ENCODE peak calls at places on chromosomes 7 and 10, in six cellular contexts. K is psoas muscle, B is cardiac fibroblast, A is lung, J is right lobe of liver, Q is OCI-LY7. Z is an unnamed sample.

GRCh38 chr7:131027287-131027773 is 293.3 kb upstream of the KLF14 start:
- DNase-seq in Q (no peak), A (no peak), J (no peak), K (peak), B (peak), Z (peak)

GRCh38 chr10:3451516-3452185 is 279.1 kb upstream of the PITRM1 start:
- DNase-seq in J (no peak), Q (no peak), B (no peak), K (no peak), A (no peak), Z (no peak)

GRCh38 chr10:122878799-122879338 is 512 bp downstream of the FAM24B start:
- DNase-seq in J (no peak), K (no peak), Q (peak), B (peak), A (no peak), Z (peak)

GRCh38 chr10:113058175-113058961 is 108.3 kb downstream of the TCF7L2 start:
- DNase-seq in A (no peak), Q (no peak), J (no peak), K (no peak), B (peak), Z (peak)

GRCh38 chr7:36182854-36183604 is 30.0 kb downstream of the EEPD1 start:
- DNase-seq in Q (no peak), K (no peak), A (no peak), B (no peak), J (no peak), Z (no peak)

GRCh38 chr7:17963281-17963680 is 23.0 kb upstream of the SNX13 start:
- DNase-seq in J (no peak), Q (no peak), K (no peak), A (no peak), B (peak), Z (peak)

GRCh38 chr7:4996696-4997222 is 37.8 kb upstream of the MMD2 start:
- DNase-seq in Q (no peak), B (no peak), A (no peak), J (no peak), K (no peak), Z (no peak)

GRCh38 chr10:90888387-90888786 is 16.6 kb downstream of the RPP30 start:
- DNase-seq in B (peak), J (no peak), K (no peak), A (no peak), Q (no peak), Z (peak)

GRCh38 chr10:125634606-125635005 is 48.4 kb downstream of the TEX36 start:
- DNase-seq in Q (no peak), B (no peak), A (no peak), K (no peak), J (no peak), Z (no peak)

GRCh38 chr10:21516270-21517131 is 9.0 kb downstream of the SKIDA1 start:
- DNase-seq in B (peak), J (peak), K (peak), A (peak), Q (peak), Z (peak)

GRCh38 chr10:129193148-129193547 is 273.9 kb upstream of the MGMT start:
- DNase-seq in Q (no peak), K (peak), B (no peak), J (no peak), A (no peak), Z (peak)

GRCh38 chr10:42549851-42550250 is 88.5 kb downstream of the ZNF33B start:
- DNase-seq in B (no peak), Q (no peak), K (no peak), A (no peak), J (no peak), Z (no peak)

GRCh38 chr7:91264083-91264923 is at the start of gene FZD1:
- DNase-seq in B (peak), K (peak), Q (peak), A (peak), J (peak), Z (peak)

GRCh38 chr7:41010967-41011366 is 691.9 kb downstream of the INHBA start:
- DNase-seq in K (no peak), A (no peak), B (peak), J (no peak), Q (peak), Z (peak)

GRCh38 chr7:130065500-130066152 is 4.7 kb upstream of the KLHDC10 start:
- DNase-seq in K (no peak), Q (no peak), J (peak), A (no peak), B (no peak), Z (peak)

GRCh38 chr10:88374392-88375145 is 208.5 kb downstream of the RNLS start:
- DNase-seq in K (no peak), B (no peak), J (no peak), Q (no peak), A (no peak), Z (peak)

GRCh38 chr7:130352335-130353074 is 7.9 kb downstream of the CPA5 start:
- DNase-seq in J (no peak), A (no peak), K (no peak), B (peak), Q (no peak), Z (peak)

GRCh38 chr7:36032362-36032818 is 120.7 kb upstream of the EEPD1 start:
- DNase-seq in B (no peak), Q (no peak), J (no peak), A (no peak), K (no peak), Z (no peak)

GRCh38 chr10:60353519-60354258 is 36.0 kb downstream of the ANK3 start:
- DNase-seq in K (no peak), B (peak), J (no peak), Q (no peak), A (no peak), Z (peak)

GRCh38 chr7:47931788-47932425 is 16.4 kb downstream of the PKD1L1 start:
- DNase-seq in B (peak), J (no peak), K (no peak), Q (no peak), A (no peak), Z (peak)

GRCh38 chr7:69609901-69610674 is 11.8 kb downstream of the AUTS2 start:
- DNase-seq in J (no peak), K (no peak), A (no peak), B (no peak), Q (no peak), Z (no peak)

GRCh38 chr10:16686081-16686902 is 130.9 kb downstream of the RSU1 start:
- DNase-seq in K (no peak), J (no peak), B (no peak), A (no peak), Q (no peak), Z (no peak)

GRCh38 chr7:33940503-33940902 is 35.2 kb downstream of the BMPER start:
- DNase-seq in B (peak), A (no peak), Q (no peak), K (no peak), J (no peak), Z (no peak)

GRCh38 chr10:123139521-123140163 is 3.9 kb downstream of the HMX3 start:
- DNase-seq in Q (no peak), B (peak), J (peak), A (no peak), K (no peak), Z (no peak)

GRCh38 chr10:77716943-77717735 is 79.5 kb upstream of the KCNMA1 start:
- DNase-seq in A (no peak), K (no peak), B (no peak), J (no peak), Q (no peak), Z (peak)

GRCh38 chr10:71981024-71981867 is 17.1 kb downstream of the CHST3 start:
- DNase-seq in K (no peak), A (no peak), Q (no peak), J (no peak), B (peak), Z (peak)

GRCh38 chr10:78981257-78981969 is 87.4 kb upstream of the ZMIZ1 start:
- DNase-seq in K (no peak), J (no peak), B (no peak), Q (peak), A (no peak), Z (no peak)

GRCh38 chr7:95394370-95394769 is 1.8 kb downstream of the PON3 start:
- DNase-seq in B (no peak), A (no peak), Q (no peak), K (no peak), J (no peak), Z (no peak)

GRCh38 chr10:132728741-132729140 is 57.2 kb downstream of the NKX6-2 start:
- DNase-seq in K (no peak), A (no peak), B (no peak), J (no peak), Q (no peak), Z (no peak)

GRCh38 chr10:68156373-68157185 is 47.3 kb downstream of the MYPN start:
- DNase-seq in K (no peak), A (peak), B (peak), J (no peak), Q (peak), Z (peak)

GRCh38 chr10:27153325-27153724 is 859 bp downstream of the YME1L1 start:
- DNase-seq in J (no peak), Q (no peak), A (no peak), B (no peak), K (no peak), Z (no peak)

GRCh38 chr10:27153855-27154198 is 357 bp downstream of the YME1L1 start:
- DNase-seq in A (no peak), K (no peak), J (no peak), Q (peak), B (peak), Z (peak)

GRCh38 chr10:27155073-27155754 is at the start of gene MASTL:
- DNase-seq in B (peak), Q (peak), K (peak), A (peak), J (peak), Z (peak)

GRCh38 chr10:27158421-27158820 is 3.3 kb downstream of the MASTL start:
- DNase-seq in K (no peak), J (no peak), B (peak), A (no peak), Q (no peak), Z (peak)

GRCh38 chr10:27157150-27157549 is 2.0 kb downstream of the MASTL start:
- DNase-seq in J (no peak), Q (no peak), B (peak), K (no peak), A (no peak), Z (peak)
- H3K4me3 ChIP-seq in J (no peak), Q (peak), B (no peak), K (no peak), A (no peak), Z (peak)

GRCh38 chr7:31145339-31145738 is 93.2 kb downstream of the ADCYAP1R1 start:
- DNase-seq in B (no peak), K (no peak), J (no peak), Q (no peak), A (no peak), Z (no peak)
- TF ChIP-seq CTCF in B (no peak), K (no peak), J (no peak), Q (no peak), A (no peak), Z (no peak)

GRCh38 chr7:54546081-54546985 is 4.2 kb downstream of the VSTM2A start:
- DNase-seq in Q (no peak), K (no peak), B (no peak), J (no peak), A (no peak), Z (no peak)

GRCh38 chr7:54546986-54547314 is 4.8 kb downstream of the VSTM2A start:
- DNase-seq in Q (no peak), A (no peak), B (no peak), J (no peak), K (no peak), Z (no peak)

GRCh38 chr7:54545241-54545563 is 3.0 kb downstream of the VSTM2A start:
- DNase-seq in Q (no peak), B (no peak), J (no peak), K (no peak), A (no peak), Z (no peak)

GRCh38 chr7:54542920-54543539 is 855 bp downstream of the VSTM2A start:
- DNase-seq in B (peak), K (no peak), J (no peak), A (no peak), Q (no peak), Z (peak)

GRCh38 chr7:54544356-54545240 is 2.4 kb downstream of the VSTM2A start:
- DNase-seq in B (no peak), J (no peak), K (no peak), Q (no peak), A (no peak), Z (no peak)
- H3K4me3 ChIP-seq in B (no peak), J (no peak), K (no peak), Q (no peak), A (no peak), Z (no peak)

GRCh38 chr7:39357648-39358047 is 208.6 kb upstream of the YAE1 start:
- DNase-seq in Q (peak), A (no peak), B (no peak), J (no peak), K (no peak), Z (no peak)
- TF ChIP-seq CTCF in Q (peak), A (no peak), B (peak), J (peak), K (no peak), Z (peak)

GRCh38 chr7:101754432-101755159 is 62.8 kb upstream of the CUX1 start:
- DNase-seq in A (no peak), J (no peak), B (peak), K (no peak), Q (no peak), Z (peak)
- H3K4me3 ChIP-seq in A (peak), J (peak), B (peak), K (peak), Q (peak), Z (peak)

GRCh38 chr7:3722396-3722846 is 421.4 kb downstream of the SDK1 start:
- DNase-seq in K (no peak), A (no peak), B (peak), J (no peak), Q (peak), Z (no peak)
- TF ChIP-seq CTCF in K (no peak), A (no peak), B (peak), J (no peak), Q (peak), Z (no peak)

DNA sequence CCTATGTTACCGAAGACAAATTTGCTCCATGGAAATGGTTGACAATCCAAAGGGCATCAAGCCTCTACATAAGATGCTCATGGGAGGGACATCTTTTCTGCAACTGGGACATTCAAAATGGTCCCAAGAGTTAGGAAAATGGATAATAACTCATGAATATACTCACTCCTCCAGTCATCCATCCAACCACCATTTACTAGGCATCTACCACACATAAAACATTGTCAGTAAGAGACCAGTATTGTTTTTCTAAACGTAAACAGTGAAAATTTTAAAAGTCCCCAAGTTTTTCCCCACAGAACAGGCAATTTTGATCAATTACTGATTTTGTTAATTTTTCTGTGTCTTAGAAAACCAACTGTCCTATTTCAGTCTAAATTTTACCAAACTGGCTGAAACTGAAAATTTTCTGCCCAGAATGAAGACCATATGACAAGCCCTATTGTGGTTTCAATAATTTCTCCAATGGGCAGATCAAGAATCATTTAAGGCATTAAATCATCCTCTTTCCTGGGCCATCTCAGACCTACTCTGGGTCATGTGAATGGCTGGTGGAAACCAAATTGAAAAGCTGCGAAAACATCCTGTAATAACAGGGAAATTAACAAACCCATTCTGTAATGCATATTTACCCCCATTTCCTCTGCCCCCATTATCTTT is 24.2 kb downstream of the PIK3AP1 start:
- DNase-seq in K (no peak), A (no peak), J (no peak), B (no peak), Q (no peak), Z (no peak)
- H3K4me3 ChIP-seq in K (no peak), A (no peak), J (no peak), B (no peak), Q (peak), Z (no peak)

GRCh38 chr10:44030132-44030531 is 354.8 kb downstream of the CXCL12 start:
- DNase-seq in A (no peak), Q (peak), B (no peak), J (no peak), K (no peak), Z (no peak)
- TF ChIP-seq CTCF in A (no peak), Q (peak), B (no peak), J (no peak), K (no peak), Z (peak)

GRCh38 chr10:99532687-99533495 is at the start of gene NKX2-3:
- DNase-seq in Q (no peak), B (peak), A (peak), J (peak), K (peak), Z (peak)
- H3K4me3 ChIP-seq in Q (no peak), B (no peak), A (no peak), J (no peak), K (peak), Z (no peak)